ENCODE peak calls at places on chromosome 10, in six cellular contexts. F is IMR-90, R is neuronal stem cell, C is H1, X is mesenchymal stem cell, A is trophoblast cell. W is an unnamed sample. For H3K9me3, the result is how much of the 10 kb centered on the place peaks cover.

GRCh38 chr10:78925800-78926319 is 142.9 kb upstream of the ZMIZ1 start:
- DNase-seq in R (no peak), F (peak), C (no peak), A (peak), X (peak), W (no peak)

GRCh38 chr10:91887075-91887899 is 22.0 kb downstream of the FGFBP3 start:
- DNase-seq in C (peak), A (no peak), F (no peak), R (peak), X (peak), W (peak)

GRCh38 chr10:98251399-98251798 is 16.6 kb downstream of the LOXL4 start:
- DNase-seq in F (no peak), R (no peak), A (peak), X (no peak), C (no peak), W (no peak)

GRCh38 chr10:50538473-50539398 is 85.0 kb downstream of the SGMS1 start:
- DNase-seq in C (no peak), F (no peak), A (no peak), X (no peak), R (no peak), W (no peak)

GRCh38 chr10:3468919-3469638 is 296.5 kb upstream of the PITRM1 start:
- DNase-seq in F (peak), A (peak), C (no peak), R (no peak), X (peak), W (no peak)

GRCh38 chr10:17474595-17474994 is 20.2 kb upstream of the ST8SIA6 start:
- DNase-seq in F (peak), R (no peak), X (peak), C (no peak), A (no peak), W (no peak)

GRCh38 chr10:58577394-58577793 is 64.7 kb downstream of the BICC1 start:
- DNase-seq in X (peak), F (peak), R (no peak), A (no peak), C (no peak), W (no peak)

GRCh38 chr10:3584926-3585784 is 199.9 kb downstream of the KLF6 start:
- DNase-seq in C (no peak), X (no peak), A (peak), R (no peak), F (no peak), W (no peak)

GRCh38 chr10:974038-974784 is 14.0 kb upstream of the GTPBP4 start:
- DNase-seq in F (no peak), X (peak), C (no peak), R (no peak), A (no peak), W (no peak)

GRCh38 chr10:102620138-102620591 is 24.1 kb upstream of the TRIM8 start:
- DNase-seq in A (no peak), R (no peak), C (no peak), X (no peak), F (no peak), W (no peak)

GRCh38 chr10:68406111-68406814 is 814 bp downstream of the RUFY2 start:
- DNase-seq in R (peak), C (no peak), A (peak), X (peak), F (peak), W (peak)
- H2BK5ac ChIP-seq in R (peak), C (peak), A (peak), X (peak), F (peak), W (no peak)

GRCh38 chr10:123180101-123180500 is 25.9 kb downstream of the BUB3 start:
- DNase-seq in C (no peak), R (no peak), X (no peak), A (no peak), F (no peak), W (no peak)
- H3K9me3 ChIP-seq in C (under half), R (under half), X (under half), A (under half), F (under half), W (under half)

DNA sequence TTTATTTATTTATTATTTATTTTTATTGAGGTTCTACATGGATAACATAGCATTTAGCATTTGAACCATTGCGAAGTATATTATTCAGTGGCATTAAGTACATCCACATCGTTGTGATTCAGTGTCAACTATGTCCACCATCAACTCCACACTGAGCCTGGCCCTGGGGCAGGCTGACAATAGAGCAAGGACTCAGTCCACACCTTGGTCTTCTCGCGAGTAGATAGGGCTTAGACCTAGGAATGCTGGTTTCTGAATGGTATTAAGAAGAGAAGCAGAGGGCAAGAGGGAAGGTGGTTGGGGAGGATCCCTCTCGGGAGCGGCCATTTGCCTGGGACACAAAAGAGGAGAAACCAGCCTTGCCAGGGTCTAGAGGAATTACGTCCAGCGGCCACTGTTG is 599.2 kb upstream of the MGMT start:
- DNase-seq in F (no peak), R (no peak), A (no peak), C (no peak), X (no peak), W (no peak)
- H3K14ac ChIP-seq in F (no peak), R (no peak), A (no peak), C (no peak), X (no peak), W (no peak)

GRCh38 chr10:29970576-29970975 is 88.8 kb downstream of the JCAD start:
- DNase-seq in R (no peak), X (no peak), C (no peak), A (no peak), F (no peak), W (no peak)
- H2BK5ac ChIP-seq in R (no peak), X (no peak), C (no peak), A (no peak), F (no peak), W (no peak)

GRCh38 chr10:42596196-42596595 is 42.2 kb downstream of the ZNF33B start:
- DNase-seq in X (no peak), C (no peak), F (peak), A (no peak), R (no peak), W (no peak)

GRCh38 chr10:42598249-42598873 is 40.0 kb downstream of the ZNF33B start:
- DNase-seq in A (no peak), F (no peak), R (no peak), X (no peak), C (no peak), W (no peak)

GRCh38 chr10:42594246-42594650 is 44.1 kb downstream of the ZNF33B start:
- DNase-seq in C (no peak), F (peak), X (peak), R (no peak), A (peak), W (no peak)

GRCh38 chr10:42593284-42593683 is 45.1 kb downstream of the ZNF33B start:
- DNase-seq in R (no peak), A (no peak), X (peak), C (no peak), F (no peak), W (no peak)
- H3K9me3 ChIP-seq in R (under half), A (under half), X (half or more), C (half or more), F (under half), W (under half)

GRCh38 chr10:31055573-31056251 is 24.0 kb upstream of the ZNF438 start:
- DNase-seq in F (no peak), X (no peak), R (no peak), C (no peak), A (no peak), W (no peak)

DNA sequence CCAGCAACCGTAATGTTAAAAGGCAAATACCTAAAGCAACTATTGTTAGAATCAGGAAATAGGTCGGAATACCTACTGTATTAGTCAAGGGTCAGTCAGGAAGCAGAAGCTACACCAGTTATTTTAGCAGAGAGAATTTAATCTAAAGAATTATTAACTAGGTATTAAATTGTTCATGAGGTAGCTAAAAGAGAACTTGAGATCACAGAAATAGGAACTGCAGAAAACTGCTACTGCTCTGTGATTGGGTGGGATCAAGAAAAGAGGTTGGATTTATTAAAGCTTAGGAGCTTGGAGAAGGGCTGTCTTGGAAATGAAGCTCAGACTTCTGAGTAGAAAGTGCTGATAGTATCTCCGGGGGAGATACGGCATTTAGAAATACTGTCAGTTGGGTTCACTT is 20.0 kb upstream of the ZNF438 start:
- DNase-seq in R (no peak), X (no peak), A (no peak), F (peak), C (no peak), W (no peak)
- H3K14ac ChIP-seq in R (no peak), X (no peak), A (no peak), F (peak), C (no peak), W (no peak)

GRCh38 chr10:133237241-133238065 is at the start of gene VENTX:
- DNase-seq in F (no peak), R (no peak), A (no peak), C (peak), X (no peak), W (peak)
- H2BK5ac ChIP-seq in F (no peak), R (peak), A (no peak), C (peak), X (no peak), W (no peak)

GRCh38 chr10:83734278-83734677 is 405.0 kb upstream of the GHITM start:
- DNase-seq in R (no peak), F (no peak), C (no peak), A (no peak), X (no peak), W (no peak)

DNA sequence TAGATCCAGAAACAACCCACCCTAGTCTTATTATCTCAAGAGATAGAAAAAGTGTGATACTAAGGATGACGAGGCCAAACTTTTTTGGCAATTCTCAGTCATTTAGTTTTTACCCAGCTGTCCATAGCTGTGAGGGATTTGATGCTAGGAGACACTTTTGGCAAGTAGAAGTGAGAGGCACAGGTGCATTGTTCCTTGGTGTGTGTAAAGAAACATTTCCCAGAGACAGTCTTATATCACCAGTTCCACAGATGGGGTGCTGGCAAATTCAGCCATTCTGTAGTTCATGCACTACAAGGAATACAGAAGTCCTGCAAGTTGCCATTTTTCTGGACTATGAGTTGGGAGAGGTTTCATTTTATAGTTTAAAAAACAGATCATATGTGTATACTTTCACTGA is 403.3 kb upstream of the GHITM start:
- DNase-seq in A (no peak), F (no peak), C (no peak), X (no peak), R (no peak), W (no peak)
- H3K9me3 ChIP-seq in A (under half), F (under half), C (under half), X (under half), R (under half), W (under half)

GRCh38 chr10:71059943-71060342 is 152.4 kb upstream of the UNC5B start:
- DNase-seq in A (no peak), F (no peak), C (no peak), X (no peak), R (no peak), W (no peak)
- H3K14ac ChIP-seq in A (no peak), F (no peak), C (no peak), X (no peak), R (no peak), W (no peak)